ENCODE peak calls at places on chromosomes 13 and 19, in nine cellular contexts. Y, O, C, A, D, E, V, K and W are unnamed samples.

GRCh38 chr19:17775245-17775927 is 19.6 kb upstream of the B3GNT3 start:
- DNase-seq in Y (peak), O (no peak), C (no peak), A (no peak), D (no peak), E (no peak), V (peak), K (no peak), W (no peak)

GRCh38 chr13:113840541-113841354 is 23.1 kb downstream of the GAS6 start:
- DNase-seq in Y (no peak), O (no peak), C (no peak), A (peak), D (no peak), E (no peak), V (no peak), K (no peak), W (peak)

GRCh38 chr19:33497151-33497777 is 24.3 kb downstream of the PEPD start:
- DNase-seq in Y (no peak), O (no peak), C (no peak), A (no peak), D (no peak), E (no peak), V (no peak), K (no peak), W (no peak)

GRCh38 chr13:20997301-20998061 is 63.9 kb downstream of the LATS2 start:
- DNase-seq in Y (no peak), O (no peak), C (no peak), A (no peak), D (no peak), E (peak), V (peak), K (peak), W (peak)

GRCh38 chr19:35294328-35294727 is 2.4 kb downstream of the MAG start:
- DNase-seq in Y (no peak), O (no peak), C (no peak), A (no peak), D (no peak), E (no peak), V (no peak), K (no peak), W (peak)

GRCh38 chr13:97367427-97367826 is 66.5 kb upstream of the RAP2A start:
- DNase-seq in Y (no peak), O (no peak), C (no peak), A (no peak), D (no peak), E (peak), V (peak), K (no peak), W (no peak)

GRCh38 chr19:10580979-10581631 is 6.0 kb downstream of the AP1M2 start:
- DNase-seq in Y (peak), O (peak), C (peak), A (peak), D (peak), E (peak), V (peak), K (peak), W (peak)

GRCh38 chr13:41696163-41697003 is 239.0 kb downstream of the RGCC start:
- DNase-seq in Y (no peak), O (no peak), C (no peak), A (no peak), D (no peak), E (peak), V (peak), K (no peak), W (no peak)

GRCh38 chr19:13401388-13401787 is 104.9 kb downstream of the CACNA1A start:
- DNase-seq in Y (no peak), O (no peak), C (no peak), A (no peak), D (no peak), E (peak), V (peak), K (no peak), W (no peak)

GRCh38 chr13:23619073-23619855 is 49.1 kb downstream of the TNFRSF19 start:
- DNase-seq in Y (no peak), O (no peak), C (no peak), A (no peak), D (no peak), E (peak), V (no peak), K (no peak), W (no peak)

GRCh38 chr13:50403311-50403710 is 388.1 kb downstream of the KCNRG start:
- DNase-seq in Y (no peak), O (no peak), C (no peak), A (no peak), D (peak), E (no peak), V (no peak), K (no peak), W (no peak)

GRCh38 chr13:23322353-23323336 is 110.9 kb downstream of the SACS start:
- DNase-seq in Y (no peak), O (no peak), C (no peak), A (no peak), D (peak), E (peak), V (no peak), K (no peak), W (no peak)

GRCh38 chr13:114313061-114313860 is 1.0 kb upstream of the CHAMP1 start:
- DNase-seq in Y (peak), O (no peak), C (no peak), A (no peak), D (no peak), E (peak), V (no peak), K (no peak), W (no peak)

GRCh38 chr19:47598407-47599349 is 10.3 kb upstream of the BICRA start:
- DNase-seq in Y (no peak), O (no peak), C (peak), A (no peak), D (no peak), E (peak), V (peak), K (no peak), W (no peak)